ENCODE peak calls at places on chromosomes 5 and 9, in six cellular contexts. K, E, M, Z, B and H are unnamed samples.

GRCh38 chr5:13558408-13558807 is 386.1 kb downstream of the DNAH5 start:
- DNase-seq in K (no peak), E (no peak), M (no peak), Z (no peak), B (no peak), H (no peak)

GRCh38 chr5:133238426-133239205 is 186.8 kb downstream of the HSPA4 start:
- DNase-seq in K (peak; percentile 67), E (no peak), M (no peak), Z (no peak), B (no peak), H (no peak)

GRCh38 chr5:146910239-146910638 is 31.7 kb upstream of the PPP2R2B start:
- DNase-seq in K (no peak), E (no peak), M (no peak), Z (no peak), B (no peak), H (no peak)

GRCh38 chr5:98497391-98497790 is 276.1 kb upstream of the RGMB start:
- DNase-seq in K (no peak), E (no peak), M (no peak), Z (no peak), B (no peak), H (no peak)

GRCh38 chr5:172641359-172642045 is 439 bp downstream of the NEURL1B start:
- DNase-seq in K (peak; percentile 84), E (no peak), M (no peak), Z (no peak), B (no peak), H (no peak)

GRCh38 chr5:181108578-181109165 is 22.3 kb downstream of the OR2V1 start:
- DNase-seq in K (no peak), E (no peak), M (no peak), Z (no peak), B (no peak), H (peak; percentile 74)

GRCh38 chr5:178675922-178676321 is 49.1 kb upstream of the CLK4 start:
- DNase-seq in K (no peak), E (no peak), M (no peak), Z (no peak), B (no peak), H (no peak)

GRCh38 chr5:96934291-96934694 is 1.6 kb upstream of the LNPEP start:
- DNase-seq in K (no peak), E (no peak), M (no peak), Z (no peak), B (no peak), H (no peak)

GRCh38 chr5:50667079-50667652 is 729 bp downstream of the PARP8 start:
- DNase-seq in K (peak; percentile 91), E (no peak), M (peak; percentile 32), Z (peak; percentile 22), B (peak; percentile 57), H (peak; percentile 34)

GRCh38 chr5:57735754-57736153 is 253.1 kb upstream of the ACTBL2 start:
- DNase-seq in K (no peak), E (no peak), M (no peak), Z (no peak), B (no peak), H (no peak)

GRCh38 chr5:65722575-65723424 is 795 bp downstream of the NLN start:
- DNase-seq in K (no peak), E (peak; percentile 15), M (no peak), Z (no peak), B (no peak), H (no peak)

GRCh38 chr9:135602789-135603481 is 36.4 kb downstream of the GLT6D1 start:
- DNase-seq in K (peak; percentile 80), E (peak; percentile 56), M (peak; percentile 58), Z (peak; percentile 17), B (peak; percentile 51), H (no peak)

GRCh38 chr9:93245437-93245970 is 61.6 kb downstream of the WNK2 start:
- DNase-seq in K (no peak), E (peak; percentile 6), M (no peak), Z (no peak), B (no peak), H (no peak)

GRCh38 chr9:74447451-74448193 is 49.5 kb upstream of the RORB start:
- DNase-seq in K (no peak), E (no peak), M (no peak), Z (no peak), B (no peak), H (no peak)

GRCh38 chr5:138258704-138259285 is 15.6 kb downstream of the GFRA3 start:
- DNase-seq in K (peak; percentile 19), E (no peak), M (no peak), Z (no peak), B (no peak), H (no peak)

GRCh38 chr9:38062498-38063362 is 6.3 kb downstream of the SHB start:
- DNase-seq in K (no peak), E (no peak), M (no peak), Z (no peak), B (no peak), H (no peak)

GRCh38 chr5:153860482-153860881 is 178.2 kb downstream of the FAM114A2 start:
- DNase-seq in K (no peak), E (no peak), M (no peak), Z (no peak), B (no peak), H (no peak)

GRCh38 chr9:91558879-91559278 is 135.2 kb upstream of the NFIL3 start:
- DNase-seq in K (no peak), E (no peak), M (no peak), Z (no peak), B (no peak), H (no peak)

GRCh38 chr9:109910616-109911568 is 130.9 kb downstream of the PALM2AKAP2 start:
- DNase-seq in K (no peak), E (no peak), M (no peak), Z (no peak), B (no peak), H (no peak)

GRCh38 chr9:110148384-110148783 is 59.6 kb downstream of the C9orf152 start:
- DNase-seq in K (no peak), E (peak; percentile 29), M (peak; percentile 44), Z (no peak), B (no peak), H (no peak)

GRCh38 chr5:125326114-125326513 is 579.7 kb upstream of the ZNF608 start:
- DNase-seq in K (no peak), E (no peak), M (no peak), Z (peak; percentile 37), B (no peak), H (no peak)

GRCh38 chr5:124668353-124669299 is 77.8 kb downstream of the ZNF608 start:
- DNase-seq in K (no peak), E (no peak), M (no peak), Z (no peak), B (no peak), H (no peak)

GRCh38 chr9:115138151-115138550 is 20.2 kb upstream of the TNC start:
- DNase-seq in K (no peak), E (no peak), M (no peak), Z (no peak), B (no peak), H (no peak)

GRCh38 chr5:5497132-5497748 is 74.8 kb downstream of the ICE1 start:
- DNase-seq in K (no peak), E (no peak), M (no peak), Z (no peak), B (no peak), H (no peak)

GRCh38 chr9:20319641-20320337 is 302.5 kb downstream of the MLLT3 start:
- DNase-seq in K (no peak), E (no peak), M (no peak), Z (peak; percentile 73), B (no peak), H (no peak)

GRCh38 chr5:56908942-56909293 is 478 bp upstream of the SETD9 start:
- DNase-seq in K (peak; percentile 93), E (no peak), M (no peak), Z (peak; percentile 43), B (peak; percentile 79), H (peak; percentile 94)

GRCh38 chr5:123157797-123158528 is 68.9 kb downstream of the PRDM6 start:
- DNase-seq in K (no peak), E (no peak), M (no peak), Z (no peak), B (no peak), H (no peak)

GRCh38 chr9:128098017-128098935 is 29.3 kb downstream of the PTGES2 start:
- DNase-seq in K (peak; percentile 96), E (no peak), M (peak; percentile 65), Z (peak; percentile 96), B (peak; percentile 96), H (peak; percentile 94)

GRCh38 chr9:114312513-114312875 is 10.4 kb upstream of the ORM1 start:
- DNase-seq in K (peak; percentile 57), E (no peak), M (no peak), Z (no peak), B (no peak), H (no peak)

GRCh38 chr9:94135222-94135621 is 51.0 kb downstream of the PTPDC1 start:
- DNase-seq in K (no peak), E (no peak), M (no peak), Z (no peak), B (no peak), H (peak; percentile 64)

GRCh38 chr5:111820072-111820471 is 63.1 kb upstream of the NREP start:
- DNase-seq in K (no peak), E (no peak), M (no peak), Z (no peak), B (no peak), H (no peak)

GRCh38 chr5:10264569-10264968 is 14.5 kb downstream of the CCT5 start:
- DNase-seq in K (no peak), E (no peak), M (no peak), Z (no peak), B (no peak), H (no peak)

GRCh38 chr5:16891043-16891442 is 45.0 kb downstream of the MYO10 start:
- DNase-seq in K (no peak), E (no peak), M (no peak), Z (no peak), B (no peak), H (peak; percentile 25)

GRCh38 chr5:17860660-17861315 is 226.5 kb downstream of the TAF11L14 start:
- DNase-seq in K (no peak), E (no peak), M (no peak), Z (no peak), B (no peak), H (no peak)